ENCODE peak calls at places on chromosomes 16 and 17, in four cellular contexts. H, X, Y and R are unnamed samples.

GRCh38 chr17:72462814-72463213 is 342.0 kb downstream of the SOX9 start:
- DNase-seq in Y (no peak), X (no peak), H (no peak), R (no peak)

GRCh38 chr17:32258383-32259121 is 7.1 kb upstream of the RHBDL3 start:
- DNase-seq in Y (no peak), X (peak; percentile 37), H (no peak), R (no peak)

GRCh38 chr16:69932228-69932627 is 18.9 kb upstream of the CLEC18A start:
- DNase-seq in Y (no peak), H (no peak), X (no peak), R (peak; percentile 12)

GRCh38 chr16:84175351-84176081 is 11.3 kb downstream of the TAF1C start:
- DNase-seq in Y (peak; percentile 73), X (peak; percentile 79), H (no peak), R (peak; percentile 70)

GRCh38 chr17:10737168-10737622 is 7.4 kb upstream of the TMEM220 start:
- DNase-seq in X (peak; percentile 70), H (peak; percentile 44), Y (peak; percentile 66), R (peak; percentile 38)

GRCh38 chr17:40340880-40341807 is 23.4 kb downstream of the GJD3 start:
- DNase-seq in H (peak; percentile 86), Y (peak; percentile 90), X (peak; percentile 85), R (peak; percentile 90)

GRCh38 chr16:84758627-84759026 is 58.8 kb downstream of the USP10 start:
- DNase-seq in Y (no peak), X (no peak), H (no peak), R (no peak)

GRCh38 chr16:89687092-89687940 is 827 bp downstream of the CDK10 start:
- DNase-seq in Y (no peak), X (peak; percentile 48), H (peak; percentile 57), R (peak; percentile 70)

GRCh38 chr16:1414532-1415265 is at the start of gene UNKL:
- DNase-seq in H (peak; percentile 93), X (peak; percentile 91), Y (peak; percentile 91), R (peak; percentile 96)

GRCh38 chr16:64469906-64470702 is 651.8 kb downstream of the CDH11 start:
- DNase-seq in Y (no peak), H (no peak), X (peak; percentile 19), R (no peak)

GRCh38 chr17:82449136-82449882 is 1.2 kb downstream of the CYBC1 start:
- DNase-seq in X (peak; percentile 27), Y (no peak), H (peak; percentile 79), R (peak; percentile 82)

GRCh38 chr17:35011671-35012216 is 31.4 kb downstream of the LIG3 start:
- DNase-seq in X (no peak), H (no peak), Y (peak; percentile 10), R (no peak)

GRCh38 chr16:53094013-53094630 is 39.3 kb downstream of the CHD9 start:
- DNase-seq in H (peak; percentile 57), Y (no peak), X (no peak), R (peak; percentile 37)

GRCh38 chr16:24906199-24906808 is 60.5 kb downstream of the SLC5A11 start:
- DNase-seq in X (no peak), Y (no peak), H (peak; percentile 40), R (no peak)

DNA sequence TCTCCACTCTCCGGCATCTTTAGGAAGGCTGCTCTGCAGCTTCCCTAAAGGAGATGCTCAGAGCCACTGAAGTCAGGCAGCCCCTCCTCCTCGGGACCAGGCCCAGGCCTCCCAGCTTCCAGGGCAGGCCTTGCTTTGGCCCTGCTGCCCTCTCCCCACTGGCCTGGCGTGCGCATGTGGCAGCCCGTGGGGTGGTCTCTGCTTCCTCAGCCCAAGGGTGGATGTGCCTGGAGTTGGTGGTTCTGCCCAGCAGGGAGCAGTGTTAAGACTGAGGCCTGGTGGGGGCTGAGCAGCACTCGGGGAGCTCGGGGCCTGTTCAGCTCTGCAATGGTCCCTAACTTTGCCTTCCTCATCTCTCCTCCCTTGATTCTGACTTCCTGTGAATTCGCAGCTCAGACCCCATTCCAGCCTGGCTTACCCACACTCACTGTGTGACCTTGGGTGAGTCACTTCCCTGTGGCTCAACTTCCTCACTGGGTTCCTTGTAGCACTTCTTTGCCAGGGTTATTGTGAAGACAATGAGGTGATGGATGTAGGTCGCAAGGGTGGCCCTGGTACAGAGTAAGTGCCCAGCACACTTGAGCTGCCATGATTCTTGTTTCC is 63.2 kb downstream of the NKD1 start:
- DNase-seq in H (no peak), X (no peak), Y (no peak), R (no peak)
- TF ChIP-seq CTCF in H (no peak), X (no peak), Y (no peak), R (no peak)

DNA sequence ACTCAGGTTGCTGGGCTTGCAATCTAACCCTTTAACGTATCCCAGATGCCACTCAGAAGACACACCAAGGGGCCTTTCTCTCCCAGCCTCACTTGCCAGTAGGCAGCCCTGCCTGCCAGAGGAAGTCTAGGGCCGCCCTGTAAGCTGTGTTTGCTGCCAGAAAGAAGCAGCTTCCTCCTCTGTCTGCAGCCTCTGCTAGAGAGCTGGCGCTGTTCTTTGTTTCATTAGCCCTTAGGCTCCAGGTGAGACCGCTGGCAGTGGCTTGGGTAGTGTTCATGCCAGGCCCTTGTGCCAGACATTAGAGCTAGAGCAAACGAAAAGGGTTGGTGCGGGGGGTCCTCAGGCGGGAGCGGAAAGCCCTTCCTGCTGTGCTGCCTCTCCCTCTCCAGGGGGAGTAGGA is 8.9 kb downstream of the CTRL start:
- DNase-seq in X (no peak), Y (no peak), H (no peak), R (no peak)
- TF ChIP-seq CTCF in X (no peak), Y (no peak), H (no peak), R (no peak)

GRCh38 chr17:51540151-51540550 is 279.8 kb downstream of the UTP18 start:
- DNase-seq in H (no peak), X (no peak), Y (no peak), R (no peak)
- TF ChIP-seq CTCF in H (no peak), X (peak; percentile 20), Y (no peak), R (no peak)

GRCh38 chr17:79609175-79609589 is 1.7 kb downstream of the RBFOX3 start:
- DNase-seq in X (peak; percentile 28), Y (peak; percentile 16), H (no peak), R (no peak)
- TF ChIP-seq CTCF in X (no peak), Y (no peak), H (no peak), R (no peak)

GRCh38 chr17:47975189-47975814 is 4.4 kb downstream of the CDK5RAP3 start:
- DNase-seq in X (no peak), Y (no peak), H (no peak), R (no peak)
- TF ChIP-seq CTCF in X (no peak), Y (no peak), H (no peak), R (peak; percentile 14)